ENCODE peak calls at places on chromosomes 11 and 22, in four cellular contexts. V is coronary artery; X is CD8-positive, alpha-beta T cell; N is Peyer's patch. U is an unnamed sample.

GRCh38 chr22:39999144-39999757 is 4.5 kb downstream of the FAM83F start:
- DNase-seq in V (peak), X (no peak), N (peak), U (no peak)

GRCh38 chr11:119424276-119424675 is 1.3 kb upstream of the THY1 start:
- DNase-seq in V (no peak), X (no peak), N (no peak), U (no peak)

GRCh38 chr11:57641426-57641825 is 8.3 kb downstream of the YPEL4 start:
- DNase-seq in V (no peak), X (no peak), N (no peak), U (no peak)

GRCh38 chr11:83292709-83293435 is 6.7 kb upstream of the CCDC90B start:
- DNase-seq in V (no peak), X (peak), N (no peak), U (no peak)

GRCh38 chr22:36532466-36532865 is 3.5 kb upstream of the EIF3D start:
- DNase-seq in V (no peak), X (no peak), N (no peak), U (no peak)

GRCh38 chr11:76391039-76391438 is 9.9 kb downstream of the GVQW3 start:
- DNase-seq in V (no peak), X (no peak), N (no peak), U (no peak)

GRCh38 chr11:11173316-11174025 is 179.6 kb downstream of the CSNK2A3 start:
- DNase-seq in V (no peak), X (no peak), N (no peak), U (no peak)

GRCh38 chr11:73838443-73839122 is 38.1 kb downstream of the COA4 start:
- DNase-seq in V (no peak), X (no peak), N (no peak), U (no peak)

GRCh38 chr22:37559901-37560681 is at the start of gene CDC42EP1:
- DNase-seq in V (peak), X (no peak), N (peak), U (peak)

GRCh38 chr22:49491221-49491635 is 336.4 kb downstream of the BRD1 start:
- DNase-seq in V (no peak), X (no peak), N (no peak), U (no peak)

GRCh38 chr11:97963528-97964331 is 1057.0 kb upstream of the CNTN5 start:
- DNase-seq in V (no peak), X (no peak), N (no peak), U (no peak)

GRCh38 chr11:10680956-10681487 is 12.5 kb downstream of the IRAG1 start:
- DNase-seq in V (peak), X (no peak), N (no peak), U (no peak)

GRCh38 chr22:29840498-29840897 is 2.4 kb upstream of the ASCC2 start:
- DNase-seq in V (no peak), X (no peak), N (no peak), U (no peak)

GRCh38 chr11:8192896-8193209 is 24.0 kb upstream of the RIC3 start:
- DNase-seq in V (no peak), X (no peak), N (no peak), U (peak)
- TF ChIP-seq CTCF in V (no peak), X (peak), N (no peak), U (no peak)

GRCh38 chr11:101913631-101914030 is 1.2 kb upstream of the CEP126 start:
- DNase-seq in V (no peak), X (no peak), N (no peak), U (no peak)

GRCh38 chr11:101914349-101914736 is 467 bp upstream of the CEP126 start:
- DNase-seq in V (no peak), X (no peak), N (no peak), U (no peak)

GRCh38 chr11:101915811-101916291 is 471 bp downstream of the ANGPTL5 start:
- DNase-seq in V (no peak), X (no peak), N (no peak), U (no peak)

GRCh38 chr11:101916422-101916821 is at the start of gene ANGPTL5:
- DNase-seq in V (no peak), X (no peak), N (no peak), U (no peak)

GRCh38 chr11:101914737-101915426 is at the start of gene CEP126:
- DNase-seq in V (peak), X (peak), N (peak), U (peak)
- TF ChIP-seq CTCF in V (peak), X (peak), N (peak), U (no peak)

DNA sequence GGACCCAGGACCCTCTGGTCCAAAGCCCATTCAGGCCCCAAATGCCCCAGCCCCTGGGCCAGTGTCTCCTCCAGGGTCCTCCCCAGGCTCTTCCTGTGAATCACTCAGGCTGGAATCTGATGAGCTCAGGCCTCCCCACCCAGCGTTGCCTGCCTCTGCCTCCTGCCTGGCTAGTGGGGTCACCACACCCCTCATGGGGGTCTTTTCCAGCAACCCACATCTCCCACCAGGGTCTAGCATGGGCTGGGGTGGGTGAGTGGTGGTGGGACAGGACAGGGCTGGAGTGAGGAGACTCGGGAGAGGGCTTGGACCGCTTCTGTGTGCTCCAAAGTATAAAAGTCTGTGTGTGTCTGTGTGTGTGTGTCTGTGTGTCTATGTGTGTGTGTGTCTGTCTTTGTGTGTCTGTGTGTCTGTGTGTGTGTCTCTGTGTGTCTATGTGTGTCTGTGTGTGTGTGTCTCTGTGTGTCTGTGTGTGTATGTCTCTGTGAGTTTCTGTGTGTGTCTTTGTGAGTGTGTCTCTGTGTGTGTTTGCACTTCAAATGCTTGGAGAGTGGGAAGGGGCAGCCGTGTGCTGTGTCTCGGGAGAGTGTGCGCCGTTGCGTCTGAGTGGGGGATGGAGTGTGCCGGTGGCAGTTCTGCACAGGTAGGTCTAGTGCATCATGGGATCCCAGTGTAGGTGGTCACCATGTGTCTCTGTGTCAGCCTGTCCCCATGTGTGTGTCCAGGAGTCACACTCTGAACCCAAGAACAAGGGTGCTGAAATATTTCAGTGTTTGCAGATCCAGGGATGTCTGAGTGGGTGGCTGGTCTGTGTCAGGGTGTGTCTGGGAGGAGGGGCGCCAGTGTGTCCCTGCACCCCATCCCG is 8.8 kb downstream of the RIN1 start:
- DNase-seq in V (no peak), X (no peak), N (no peak), U (no peak)
- TF ChIP-seq CTCF in V (no peak), X (no peak), N (no peak), U (no peak)

DNA sequence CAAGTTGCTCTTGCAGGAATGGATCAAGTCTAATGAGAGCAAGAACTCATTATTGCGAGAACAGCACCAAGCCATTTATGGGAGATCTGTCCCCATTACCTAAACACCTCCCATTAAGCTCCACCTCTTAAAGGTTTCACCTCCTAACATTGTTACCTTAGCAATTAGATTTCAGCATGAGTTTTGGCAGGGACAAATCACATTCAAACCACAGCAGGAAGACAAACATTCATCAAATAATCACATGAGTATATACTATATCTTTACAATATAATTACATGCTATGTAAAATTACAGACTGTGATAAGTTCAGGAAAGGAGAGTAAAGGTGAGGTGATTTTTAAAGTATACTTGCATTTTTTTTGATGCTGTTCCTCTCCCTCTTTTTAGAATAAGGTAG is 6.6 kb upstream of the TEAD1 start:
- DNase-seq in V (no peak), X (no peak), N (no peak), U (no peak)
- TF ChIP-seq CTCF in V (no peak), X (no peak), N (no peak), U (no peak)

DNA sequence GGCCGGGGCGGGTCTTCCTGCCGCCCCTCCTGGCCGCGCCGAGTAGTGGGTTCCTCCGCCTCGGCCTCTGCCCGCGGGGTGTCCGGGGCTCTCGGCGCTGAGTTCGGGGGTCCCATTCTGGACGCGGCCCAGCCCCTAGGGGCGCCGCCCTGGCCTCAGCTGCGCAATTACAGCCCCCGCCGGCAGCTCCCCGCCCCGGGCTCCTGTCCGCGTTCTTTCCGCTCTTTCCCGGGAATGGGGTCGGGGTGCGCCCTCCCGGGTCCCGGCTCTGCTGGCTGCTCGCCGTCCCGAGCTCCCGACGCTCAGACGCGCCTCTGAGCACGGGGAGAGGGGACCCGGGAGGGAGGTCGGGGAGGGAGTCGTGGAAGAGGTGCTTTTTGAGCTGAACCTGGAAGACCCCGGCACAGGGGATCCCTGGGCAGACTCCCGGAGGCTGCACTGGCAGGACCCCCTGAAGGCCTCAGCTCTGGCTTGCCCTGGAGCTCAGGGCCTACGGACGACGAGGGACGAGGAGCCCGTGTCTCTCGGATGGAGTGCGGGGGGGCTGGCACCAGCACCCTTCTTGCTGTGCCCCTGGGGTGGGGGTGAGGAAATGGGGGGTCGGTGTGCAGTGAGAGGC is 543 bp downstream of the TSPAN4 start:
- DNase-seq in V (no peak), X (no peak), N (no peak), U (no peak)
- TF ChIP-seq CTCF in V (no peak), X (no peak), N (no peak), U (peak)